ENCODE peak calls at places on chromosomes 11 and 22, in ten cellular contexts. M is naive B cell; N is LHCN-M2; K is glomerular endothelial cell; A is ovary; O is Ammon's horn; R is naive thymus-derived CD4-positive, alpha-beta T cell; S is NCI-H1417; Y is cardiac fibroblast; C is NCI-H1105 treated with DMSO at 0.1 percent for 48 hours. T is an unnamed sample.

GRCh38 chr11:71470956-71471355 is 18.0 kb downstream of the NADSYN1 start:
- DNase-seq in M (no peak), N (no peak), K (no peak), A (no peak), O (no peak), R (no peak), S (no peak), Y (no peak), C (no peak), T (no peak)

GRCh38 chr11:12765428-12765827 is 91.2 kb downstream of the TEAD1 start:
- DNase-seq in M (no peak), N (peak), K (no peak), A (peak), O (peak), R (no peak), S (peak), Y (peak), C (peak), T (peak)

GRCh38 chr11:75536786-75537629 is 11.3 kb upstream of the GDPD5 start:
- DNase-seq in M (no peak), N (peak), K (no peak), A (no peak), O (no peak), R (no peak), S (no peak), Y (peak), C (no peak), T (no peak)

GRCh38 chr11:11338304-11338703 is 14.7 kb downstream of the CSNK2A3 start:
- DNase-seq in M (no peak), N (no peak), K (no peak), A (no peak), O (no peak), R (no peak), S (no peak), Y (no peak), C (no peak), T (no peak)

GRCh38 chr11:73072935-73073481 is 69.1 kb downstream of the FCHSD2 start:
- DNase-seq in M (no peak), N (peak), K (peak), A (no peak), O (peak), R (no peak), S (peak), Y (peak), C (no peak), T (no peak)

GRCh38 chr11:69817265-69818236 is 1.7 kb downstream of the FGF3 start:
- DNase-seq in M (no peak), N (no peak), K (no peak), A (no peak), O (no peak), R (no peak), S (no peak), Y (peak), C (no peak), T (no peak)

GRCh38 chr11:43928721-43929120 is 13.7 kb upstream of the C11orf96 start:
- DNase-seq in M (no peak), N (no peak), K (no peak), A (peak), O (no peak), R (no peak), S (no peak), Y (no peak), C (no peak), T (no peak)

GRCh38 chr11:65204143-65204542 is 22.4 kb downstream of the CAPN1 start:
- DNase-seq in M (no peak), N (no peak), K (no peak), A (no peak), O (no peak), R (no peak), S (no peak), Y (no peak), C (no peak), T (no peak)

GRCh38 chr11:9619971-9620370 is 43.9 kb upstream of the SWAP70 start:
- DNase-seq in M (no peak), N (no peak), K (no peak), A (no peak), O (no peak), R (no peak), S (no peak), Y (no peak), C (no peak), T (no peak)

GRCh38 chr11:133526790-133527189 is 5.5 kb downstream of the OPCML start:
- DNase-seq in M (no peak), N (no peak), K (no peak), A (no peak), O (no peak), R (no peak), S (no peak), Y (no peak), C (no peak), T (no peak)

GRCh38 chr11:106717222-106717621 is 301.1 kb downstream of the GUCY1A2 start:
- DNase-seq in M (no peak), N (no peak), K (no peak), A (no peak), O (no peak), R (no peak), S (no peak), Y (no peak), C (no peak), T (no peak)

GRCh38 chr11:61279934-61280656 is 15.0 kb downstream of the VWCE start:
- DNase-seq in M (no peak), N (no peak), K (no peak), A (no peak), O (no peak), R (no peak), S (no peak), Y (peak), C (no peak), T (no peak)

GRCh38 chr11:19025799-19026406 is 34.6 kb downstream of the MRGPRX2 start:
- DNase-seq in M (no peak), N (peak), K (peak), A (no peak), O (no peak), R (no peak), S (no peak), Y (peak), C (no peak), T (no peak)

GRCh38 chr11:69130586-69131566 is 24.9 kb upstream of the SMIM38 start:
- DNase-seq in M (no peak), N (no peak), K (no peak), A (no peak), O (no peak), R (no peak), S (no peak), Y (no peak), C (no peak), T (no peak)

GRCh38 chr22:43293259-43293658 is 49.9 kb downstream of the SCUBE1 start:
- DNase-seq in M (no peak), N (no peak), K (no peak), A (no peak), O (no peak), R (no peak), S (no peak), Y (no peak), C (no peak), T (no peak)

GRCh38 chr11:126048198-126048597 is 14.5 kb downstream of the CDON start:
- DNase-seq in M (no peak), N (no peak), K (no peak), A (no peak), O (no peak), R (no peak), S (no peak), Y (no peak), C (no peak), T (no peak)

GRCh38 chr11:34214961-34215805 is 109.8 kb downstream of the NAT10 start:
- DNase-seq in M (no peak), N (peak), K (no peak), A (no peak), O (no peak), R (no peak), S (no peak), Y (peak), C (no peak), T (no peak)

GRCh38 chr11:76791861-76792260 is 8.7 kb downstream of the TSKU start:
- DNase-seq in M (no peak), N (peak), K (no peak), A (no peak), O (no peak), R (no peak), S (no peak), Y (peak), C (no peak), T (no peak)

GRCh38 chr11:132943325-132943736 is 589.0 kb downstream of the OPCML start:
- DNase-seq in M (no peak), N (no peak), K (no peak), A (no peak), O (no peak), R (no peak), S (peak), Y (peak), C (no peak), T (no peak)

GRCh38 chr11:97325693-97326092 is 935.9 kb downstream of the JRKL start:
- DNase-seq in M (no peak), N (no peak), K (no peak), A (no peak), O (no peak), R (no peak), S (no peak), Y (no peak), C (no peak), T (no peak)

GRCh38 chr11:10674440-10674855 is 19.1 kb downstream of the IRAG1 start:
- DNase-seq in M (no peak), N (no peak), K (no peak), A (no peak), O (peak), R (no peak), S (no peak), Y (no peak), C (no peak), T (no peak)

GRCh38 chr11:117281159-117281558 is 10.0 kb upstream of the BACE1-AS start:
- DNase-seq in M (no peak), N (peak), K (peak), A (peak), O (peak), R (no peak), S (no peak), Y (peak), C (no peak), T (no peak)

GRCh38 chr11:123505546-123506299 is 75.7 kb downstream of the GRAMD1B start:
- DNase-seq in M (no peak), N (no peak), K (no peak), A (no peak), O (peak), R (no peak), S (peak), Y (no peak), C (no peak), T (peak)

GRCh38 chr11:128342511-128343133 is 244.7 kb downstream of the ETS1 start:
- DNase-seq in M (peak), N (peak), K (peak), A (no peak), O (peak), R (peak), S (peak), Y (peak), C (no peak), T (peak)

GRCh38 chr11:81792416-81792815 is 941.2 kb downstream of the FAM181B start:
- DNase-seq in M (no peak), N (no peak), K (no peak), A (no peak), O (no peak), R (no peak), S (no peak), Y (no peak), C (no peak), T (no peak)

GRCh38 chr11:19093976-19094375 is 23.0 kb upstream of the ZDHHC13 start:
- DNase-seq in M (no peak), N (peak), K (no peak), A (no peak), O (no peak), R (no peak), S (no peak), Y (no peak), C (no peak), T (no peak)

GRCh38 chr22:19207902-19208283 is 29.4 kb upstream of the SLC25A1 start:
- DNase-seq in M (no peak), N (no peak), K (no peak), A (no peak), O (no peak), R (no peak), S (no peak), Y (no peak), C (no peak), T (no peak)

GRCh38 chr22:37254206-37254866 is 10.3 kb upstream of the RAC2 start:
- DNase-seq in M (no peak), N (peak), K (no peak), A (no peak), O (no peak), R (no peak), S (no peak), Y (peak), C (no peak), T (no peak)

GRCh38 chr11:44634401-44635281 is 69.2 kb downstream of the CD82 start:
- DNase-seq in M (no peak), N (peak), K (no peak), A (peak), O (peak), R (no peak), S (peak), Y (peak), C (peak), T (peak)

GRCh38 chr11:36139767-36140166 is 149.5 kb downstream of the COMMD9 start:
- DNase-seq in M (no peak), N (peak), K (no peak), A (no peak), O (no peak), R (no peak), S (no peak), Y (no peak), C (no peak), T (no peak)

GRCh38 chr11:1308745-1309497 is 511 bp downstream of the TOLLIP start:
- DNase-seq in M (no peak), N (peak), K (no peak), A (no peak), O (no peak), R (no peak), S (no peak), Y (peak), C (no peak), T (peak)

GRCh38 chr11:115464269-115464668 is 39.9 kb downstream of the CADM1 start:
- DNase-seq in M (no peak), N (no peak), K (no peak), A (no peak), O (no peak), R (no peak), S (no peak), Y (no peak), C (peak), T (no peak)

GRCh38 chr22:29916007-29916544 is 33.1 kb downstream of the MTMR3 start:
- DNase-seq in M (no peak), N (no peak), K (no peak), A (no peak), O (no peak), R (no peak), S (peak), Y (no peak), C (no peak), T (no peak)

GRCh38 chr11:108647701-108648527 is 17.0 kb upstream of the DDX10 start:
- DNase-seq in M (peak), N (peak), K (peak), A (peak), O (peak), R (peak), S (peak), Y (peak), C (peak), T (peak)

GRCh38 chr11:119277660-119278059 is 39.3 kb downstream of the MCAM start:
- DNase-seq in M (no peak), N (no peak), K (no peak), A (no peak), O (no peak), R (no peak), S (no peak), Y (no peak), C (no peak), T (no peak)

GRCh38 chr11:66510990-66511339 is 530 bp downstream of the BBS1 start:
- DNase-seq in M (no peak), N (no peak), K (no peak), A (no peak), O (no peak), R (no peak), S (no peak), Y (no peak), C (no peak), T (no peak)